ENCODE peak calls at places on chromosomes 3 and 15, in seven cellular contexts. V, S, R, E, Q, I and X are unnamed samples.
A peak's percentile ranks its signal among the peaks of the same experiment; 100 is the strongest.

GRCh38 chr3:156750874-156751245 is 75.3 kb upstream of the LEKR1 start:
- DNase-seq in S (no peak), Q (no peak), V (no peak), E (peak; percentile 67), I (no peak), R (no peak), X (peak; percentile 54)

GRCh38 chr3:59243476-59243875 is 193.7 kb upstream of the CFAP20DC start:
- DNase-seq in I (no peak), V (no peak), S (no peak), R (no peak), Q (no peak), E (no peak), X (no peak)

GRCh38 chr15:95162069-95162468 is 930.7 kb downstream of the MCTP2 start:
- DNase-seq in V (no peak), R (no peak), I (peak; percentile 83), E (no peak), S (no peak), Q (no peak), X (no peak)

GRCh38 chr15:84772031-84772430 is 23.6 kb downstream of the ZNF592 start:
- DNase-seq in Q (no peak), E (no peak), R (no peak), S (no peak), I (no peak), V (no peak), X (no peak)

GRCh38 chr15:34754171-34754580 is 622 bp downstream of the GJD2 start:
- DNase-seq in S (no peak), E (no peak), I (no peak), V (no peak), R (no peak), Q (no peak), X (no peak)

GRCh38 chr15:48493084-48493762 is 152.3 kb downstream of the FBN1 start:
- DNase-seq in S (no peak), Q (peak; percentile 80), E (no peak), R (peak; percentile 72), V (no peak), I (peak; percentile 8), X (peak; percentile 36)

GRCh38 chr3:141941093-141941492 is 64.7 kb downstream of the ATP1B3 start:
- DNase-seq in V (no peak), E (peak; percentile 92), R (no peak), S (no peak), I (no peak), Q (no peak), X (no peak)

GRCh38 chr3:12598890-12599289 is 42.0 kb downstream of the MKRN2 start:
- DNase-seq in Q (no peak), S (no peak), R (no peak), V (no peak), I (no peak), E (no peak), X (no peak)

GRCh38 chr15:62953496-62953895 is 89.1 kb upstream of the TPM1 start:
- DNase-seq in E (no peak), R (no peak), I (no peak), S (no peak), V (no peak), Q (no peak), X (no peak)

GRCh38 chr15:79973445-79974180 is 2.6 kb upstream of the BCL2A1 start:
- DNase-seq in E (peak; percentile 32), I (no peak), Q (no peak), S (no peak), V (no peak), R (no peak), X (no peak)

GRCh38 chr3:4776399-4776979 is 202.7 kb upstream of the BHLHE40 start:
- DNase-seq in E (no peak), I (no peak), V (no peak), R (no peak), S (no peak), Q (no peak), X (peak; percentile 76)

GRCh38 chr15:61871926-61872522 is 188.2 kb downstream of the VPS13C start:
- DNase-seq in R (no peak), Q (peak; percentile 2), S (no peak), E (peak; percentile 61), V (no peak), I (peak; percentile 12), X (peak; percentile 54)

GRCh38 chr3:150299221-150299620 is 108.9 kb upstream of the TSC22D2 start:
- DNase-seq in I (no peak), V (no peak), Q (no peak), R (peak; percentile 64), E (no peak), S (no peak), X (no peak)

GRCh38 chr3:183058351-183058750 is 40.9 kb downstream of the MCCC1 start:
- DNase-seq in I (no peak), E (no peak), S (no peak), V (no peak), R (no peak), Q (no peak), X (no peak)

GRCh38 chr3:55203486-55204010 is 275.7 kb upstream of the LRTM1 start:
- DNase-seq in S (no peak), I (no peak), R (no peak), Q (no peak), V (no peak), E (no peak), X (no peak)

GRCh38 chr3:143168518-143169192 is 49.1 kb downstream of the CHST2 start:
- DNase-seq in I (no peak), S (no peak), V (no peak), E (peak; percentile 65), Q (no peak), R (no peak), X (peak; percentile 57)

GRCh38 chr3:57977755-57978715 is 30.2 kb upstream of the FLNB start:
- DNase-seq in Q (no peak), S (no peak), V (no peak), I (no peak), E (no peak), R (no peak), X (peak; percentile 71)

GRCh38 chr3:171125010-171125409 is 98.5 kb upstream of the SLC2A2 start:
- DNase-seq in Q (no peak), S (no peak), E (no peak), R (no peak), V (no peak), I (no peak), X (no peak)

GRCh38 chr3:177377166-177377565 is 179.9 kb upstream of the TBL1XR1 start:
- DNase-seq in S (no peak), R (no peak), Q (no peak), V (no peak), I (no peak), E (no peak), X (peak; percentile 92)